ENCODE peak calls at places on chromosomes 12 and 14, in eight cellular contexts. Q is caudate nucleus, W is tibial artery, V is heart left ventricle, N is heart right ventricle, F is thyroid gland, C is esophagus squamous epithelium, R is Panc1. Y is an unnamed sample.

GRCh38 chr14:84401631-84402030 is 1128.3 kb upstream of the FLRT2 start:
- DNase-seq in Q (no peak), W (no peak), V (no peak), N (no peak), F (no peak), C (no peak), R (no peak), Y (no peak)

GRCh38 chr12:93677195-93678064 is at the start of gene CRADD:
- DNase-seq in Q (peak), W (peak), V (peak), N (peak), F (peak), C (peak), R (peak), Y (peak)

GRCh38 chr14:102508774-102509743 is 517 bp downstream of the ANKRD9 start:
- DNase-seq in Q (no peak), W (no peak), V (peak), N (peak), F (peak), C (no peak), R (no peak), Y (peak)

GRCh38 chr14:93207468-93208308 is 632 bp downstream of the UBR7 start:
- DNase-seq in Q (no peak), W (no peak), V (peak), N (no peak), F (peak), C (no peak), R (peak), Y (peak)

GRCh38 chr12:57839996-57840395 is 6.5 kb downstream of the CTDSP2 start:
- DNase-seq in Q (peak), W (no peak), V (no peak), N (no peak), F (peak), C (no peak), R (no peak), Y (no peak)

GRCh38 chr12:15563683-15564082 is 225.5 kb downstream of the EPS8 start:
- DNase-seq in Q (no peak), W (peak), V (no peak), N (no peak), F (no peak), C (no peak), R (no peak), Y (no peak)

GRCh38 chr12:45234134-45234865 is 18.4 kb downstream of the ANO6 start:
- DNase-seq in Q (no peak), W (peak), V (peak), N (no peak), F (peak), C (no peak), R (peak), Y (no peak)

GRCh38 chr12:29032431-29032830 is 116.6 kb upstream of the FAR2 start:
- DNase-seq in Q (no peak), W (no peak), V (no peak), N (no peak), F (no peak), C (no peak), R (no peak), Y (no peak)

GRCh38 chr14:79136437-79137430 is 966.6 kb downstream of the NRXN3 start:
- DNase-seq in Q (peak), W (no peak), V (no peak), N (no peak), F (no peak), C (no peak), R (no peak), Y (no peak)

GRCh38 chr12:27387473-27387872 is 54.8 kb downstream of the BMAL2 start:
- DNase-seq in Q (no peak), W (no peak), V (no peak), N (no peak), F (no peak), C (no peak), R (no peak), Y (no peak)

GRCh38 chr12:60335765-60336164 is 739.9 kb downstream of the SLC16A7 start:
- DNase-seq in Q (no peak), W (no peak), V (no peak), N (no peak), F (no peak), C (no peak), R (no peak), Y (no peak)

GRCh38 chr12:13144266-13144828 is 40.9 kb upstream of the GSG1 start:
- DNase-seq in Q (no peak), W (no peak), V (no peak), N (no peak), F (no peak), C (no peak), R (no peak), Y (no peak)

GRCh38 chr12:49664591-49665146 is 41.3 kb downstream of the PRPF40B start:
- DNase-seq in Q (no peak), W (no peak), V (peak), N (no peak), F (peak), C (no peak), R (no peak), Y (no peak)

GRCh38 chr12:107775093-107775721 is 703 bp downstream of the ASCL4 start:
- DNase-seq in Q (no peak), W (no peak), V (no peak), N (peak), F (no peak), C (no peak), R (no peak), Y (no peak)

GRCh38 chr12:12992418-12993175 is 7.5 kb downstream of the HEBP1 start:
- DNase-seq in Q (no peak), W (peak), V (no peak), N (no peak), F (peak), C (no peak), R (no peak), Y (no peak)

GRCh38 chr12:46430340-46430948 is 57.9 kb upstream of the SLC38A2 start:
- DNase-seq in Q (no peak), W (no peak), V (no peak), N (no peak), F (no peak), C (no peak), R (peak), Y (no peak)

GRCh38 chr12:118055144-118055557 is 5.8 kb downstream of the WSB2 start:
- DNase-seq in Q (no peak), W (peak), V (no peak), N (peak), F (peak), C (no peak), R (no peak), Y (no peak)

GRCh38 chr12:67705394-67706370 is 57.1 kb downstream of the DYRK2 start:
- DNase-seq in Q (no peak), W (no peak), V (peak), N (no peak), F (no peak), C (no peak), R (no peak), Y (no peak)

GRCh38 chr14:27390130-27390529 is 792.3 kb upstream of the NOVA1 start:
- DNase-seq in Q (no peak), W (no peak), V (no peak), N (no peak), F (no peak), C (no peak), R (no peak), Y (no peak)

GRCh38 chr12:6182279-6182898 is 17.8 kb upstream of the CD9 start:
- DNase-seq in Q (no peak), W (peak), V (peak), N (peak), F (peak), C (no peak), R (no peak), Y (no peak)

GRCh38 chr12:130832561-130833209 is 6.4 kb downstream of the STX2 start:
- DNase-seq in Q (no peak), W (no peak), V (no peak), N (no peak), F (no peak), C (no peak), R (no peak), Y (no peak)

GRCh38 chr12:30925607-30926242 is 823 bp upstream of the TSPAN11 start:
- DNase-seq in Q (no peak), W (peak), V (no peak), N (no peak), F (no peak), C (no peak), R (no peak), Y (no peak)

GRCh38 chr14:72826039-72826438 is 67.9 kb downstream of the DPF3 start:
- DNase-seq in Q (no peak), W (no peak), V (no peak), N (no peak), F (no peak), C (no peak), R (no peak), Y (no peak)

GRCh38 chr14:72818998-72819397 is 74.9 kb downstream of the DPF3 start:
- DNase-seq in Q (no peak), W (no peak), V (no peak), N (no peak), F (no peak), C (no peak), R (no peak), Y (no peak)

GRCh38 chr14:72824051-72824450 is 69.8 kb downstream of the DPF3 start:
- DNase-seq in Q (no peak), W (no peak), V (no peak), N (no peak), F (no peak), C (no peak), R (no peak), Y (no peak)

GRCh38 chr14:72825486-72825885 is 68.4 kb downstream of the DPF3 start:
- DNase-seq in Q (no peak), W (no peak), V (no peak), N (no peak), F (no peak), C (no peak), R (no peak), Y (no peak)

GRCh38 chr14:72822946-72823611 is 70.8 kb downstream of the DPF3 start:
- DNase-seq in Q (peak), W (no peak), V (peak), N (peak), F (no peak), C (no peak), R (no peak), Y (no peak)
- H3K27ac ChIP-seq in Q (no peak), W (no peak), V (peak), N (peak), F (no peak), C (no peak), R (no peak), Y (no peak)

GRCh38 chr14:22559041-22559440 is 30.0 kb downstream of the DAD1 start:
- DNase-seq in Q (no peak), W (no peak), V (no peak), N (no peak), F (no peak), C (no peak), R (no peak), Y (no peak)
- H3K27ac ChIP-seq in Q (no peak), W (no peak), V (no peak), N (peak), F (no peak), C (peak), R (no peak), Y (no peak)

GRCh38 chr12:109052415-109053323 is at the start of gene USP30:
- DNase-seq in Q (peak), W (peak), V (peak), N (peak), F (peak), C (no peak), R (no peak), Y (peak)

GRCh38 chr12:109047081-109047805 is 5.1 kb upstream of the USP30 start:
- DNase-seq in Q (no peak), W (no peak), V (no peak), N (no peak), F (no peak), C (no peak), R (no peak), Y (no peak)

GRCh38 chr12:109054520-109054919 is 2.1 kb downstream of the USP30 start:
- DNase-seq in Q (no peak), W (no peak), V (no peak), N (no peak), F (no peak), C (no peak), R (no peak), Y (no peak)

GRCh38 chr12:109053382-109054123 is 1.2 kb downstream of the USP30 start:
- DNase-seq in Q (no peak), W (no peak), V (no peak), N (no peak), F (no peak), C (no peak), R (no peak), Y (no peak)

DNA sequence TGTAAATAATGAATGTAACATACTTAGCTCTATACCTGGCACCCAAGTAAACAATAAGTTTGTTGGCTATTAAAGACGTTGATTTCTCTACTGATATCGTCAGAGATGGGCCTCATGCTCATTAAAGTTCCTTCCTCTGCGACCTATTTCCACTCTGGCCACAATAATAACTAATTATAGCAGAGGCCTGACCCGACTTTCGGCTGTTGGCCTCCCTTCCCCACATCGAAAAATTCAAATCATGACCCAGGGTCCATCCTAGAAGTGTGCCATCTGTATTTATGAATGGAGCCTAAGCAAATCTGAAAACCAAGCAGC is 320 bp upstream of the USP30 start:
- DNase-seq in Q (no peak), W (no peak), V (no peak), N (no peak), F (no peak), C (no peak), R (no peak), Y (no peak)
- H3K27ac ChIP-seq in Q (peak), W (peak), V (peak), N (peak), F (peak), C (peak), R (peak), Y (peak)

DNA sequence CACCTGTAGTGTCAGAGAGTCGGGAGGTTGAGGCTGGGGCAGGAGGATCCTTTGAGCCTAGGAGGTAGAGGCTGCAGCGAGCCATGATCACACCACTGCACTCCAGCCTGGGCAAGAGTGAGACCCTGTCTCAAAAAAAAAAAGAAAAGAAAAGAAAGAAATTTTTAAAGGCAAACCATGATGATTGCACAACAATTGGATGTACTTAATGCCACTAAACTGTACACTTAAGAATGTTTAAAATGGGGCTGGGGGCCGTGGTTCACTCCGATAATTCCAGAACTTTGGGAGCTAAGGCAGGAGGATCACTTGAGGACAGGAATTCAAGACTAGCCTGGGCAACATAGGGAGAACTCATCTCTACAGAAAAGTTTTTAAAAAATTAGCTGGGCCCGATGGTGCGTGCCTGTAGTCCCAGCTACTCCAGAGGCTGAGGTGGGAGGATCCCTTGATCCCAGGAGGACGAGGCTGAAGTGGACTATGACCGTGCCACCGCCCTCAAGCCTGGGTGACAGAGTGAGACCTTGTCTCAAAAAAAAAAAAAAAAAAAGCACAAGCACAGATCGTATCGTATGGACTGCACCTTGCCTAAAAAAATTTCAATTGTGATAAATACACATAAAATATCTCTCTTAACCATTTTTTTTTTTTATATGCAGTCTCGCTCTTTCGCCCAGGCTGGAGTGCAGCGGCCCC is 32.7 kb downstream of the JAG2 start:
- DNase-seq in Q (no peak), W (peak), V (no peak), N (no peak), F (no peak), C (no peak), R (no peak), Y (no peak)
- H3K27ac ChIP-seq in Q (no peak), W (no peak), V (no peak), N (no peak), F (no peak), C (no peak), R (no peak), Y (no peak)

GRCh38 chr14:32756173-32756572 is 182.5 kb upstream of the NPAS3 start:
- DNase-seq in Q (no peak), W (no peak), V (no peak), N (no peak), F (no peak), C (no peak), R (no peak), Y (no peak)

GRCh38 chr14:32754209-32754608 is 184.5 kb upstream of the NPAS3 start:
- DNase-seq in Q (no peak), W (no peak), V (no peak), N (no peak), F (no peak), C (no peak), R (no peak), Y (no peak)

GRCh38 chr14:32761381-32761968 is 177.2 kb upstream of the NPAS3 start:
- DNase-seq in Q (no peak), W (no peak), V (no peak), N (no peak), F (no peak), C (no peak), R (no peak), Y (no peak)

GRCh38 chr14:32756775-32757174 is 181.9 kb upstream of the NPAS3 start:
- DNase-seq in Q (no peak), W (no peak), V (no peak), N (no peak), F (no peak), C (no peak), R (no peak), Y (no peak)

DNA sequence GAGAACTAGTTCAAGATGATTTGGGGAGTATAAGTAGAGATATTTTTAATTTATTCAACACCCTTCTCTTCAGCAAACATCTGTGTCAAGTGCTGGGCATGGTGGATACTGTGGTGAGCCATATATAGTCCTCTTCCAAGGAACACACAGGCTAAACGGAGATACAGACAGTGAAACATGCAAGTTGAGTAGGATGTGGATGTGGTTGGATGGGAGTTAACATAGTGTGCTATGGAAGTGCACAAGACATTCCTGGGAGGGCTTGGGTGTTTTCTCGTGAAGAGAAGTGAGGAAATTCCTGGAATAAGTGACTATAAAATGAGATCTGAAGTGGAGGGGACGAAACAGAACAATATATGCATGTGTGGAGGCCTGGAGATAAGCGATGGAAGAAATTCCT is 181.1 kb upstream of the NPAS3 start:
- DNase-seq in Q (no peak), W (no peak), V (no peak), N (no peak), F (no peak), C (no peak), R (no peak), Y (no peak)
- H3K27ac ChIP-seq in Q (no peak), W (no peak), V (no peak), N (no peak), F (no peak), C (no peak), R (no peak), Y (no peak)

GRCh38 chr14:88463318-88463717 is 77.9 kb downstream of the SPATA7 start:
- DNase-seq in Q (no peak), W (no peak), V (no peak), N (no peak), F (no peak), C (no peak), R (no peak), Y (no peak)

GRCh38 chr14:88470542-88471440 is 84.0 kb downstream of the PTPN21 start:
- DNase-seq in Q (no peak), W (no peak), V (no peak), N (no peak), F (no peak), C (no peak), R (no peak), Y (no peak)

GRCh38 chr14:88473791-88474190 is 81.0 kb downstream of the PTPN21 start:
- DNase-seq in Q (no peak), W (no peak), V (no peak), N (no peak), F (peak), C (no peak), R (no peak), Y (no peak)

GRCh38 chr14:88468396-88468795 is 82.9 kb downstream of the SPATA7 start:
- DNase-seq in Q (no peak), W (no peak), V (no peak), N (no peak), F (no peak), C (no peak), R (no peak), Y (no peak)
- H3K27ac ChIP-seq in Q (no peak), W (no peak), V (no peak), N (no peak), F (peak), C (no peak), R (no peak), Y (no peak)